ENCODE peak calls at places on chromosome 5, in seven cellular contexts. R, H, J, O, Z, F and I are unnamed samples. For H3K4me1, the result is how much of the 10 kb centered on the place peaks cover.

GRCh38 chr5:29197636-29198035 is 1995.8 kb upstream of the CDH6 start:
- DNase-seq in Z (no peak), R (no peak), F (no peak), O (no peak), J (no peak), H (no peak), I (no peak)

GRCh38 chr5:643351-643801 is 31.2 kb downstream of the CEP72 start:
- DNase-seq in O (no peak), R (no peak), H (peak), J (no peak), Z (no peak), F (no peak), I (no peak)

GRCh38 chr5:3417376-3417943 is 178.2 kb upstream of the IRX1 start:
- DNase-seq in Z (peak), F (no peak), H (no peak), O (no peak), J (no peak), R (peak), I (no peak)

GRCh38 chr5:178431777-178432155 is 158.4 kb downstream of the COL23A1 start:
- DNase-seq in Z (no peak), H (no peak), O (no peak), F (no peak), J (no peak), R (no peak), I (no peak)

GRCh38 chr5:57932761-57933160 is 450.1 kb upstream of the ACTBL2 start:
- DNase-seq in R (no peak), H (no peak), Z (no peak), O (no peak), J (no peak), F (no peak), I (no peak)

GRCh38 chr5:94613583-94613982 is 4.8 kb downstream of the KIAA0825 start:
- DNase-seq in Z (no peak), F (no peak), R (peak), H (no peak), J (peak), O (no peak), I (no peak)

GRCh38 chr5:60677831-60678664 is 21.9 kb downstream of the DEPDC1B start:
- DNase-seq in H (no peak), F (no peak), J (no peak), O (peak), R (peak), Z (no peak), I (no peak)

GRCh38 chr5:16673241-16673998 is 56.6 kb upstream of the RETREG1 start:
- DNase-seq in H (no peak), R (no peak), O (peak), F (peak), J (no peak), Z (no peak), I (no peak)

GRCh38 chr5:149063017-149063687 is at the start of gene SH3TC2:
- DNase-seq in J (peak), R (peak), Z (peak), H (peak), F (peak), O (peak), I (no peak)

GRCh38 chr5:144236479-144236878 is 65.8 kb downstream of the KCTD16 start:
- DNase-seq in H (no peak), F (no peak), R (no peak), Z (no peak), O (no peak), J (no peak), I (no peak)

GRCh38 chr5:148911386-148911785 is 85.0 kb downstream of the ADRB2 start:
- DNase-seq in Z (no peak), H (no peak), F (no peak), O (no peak), J (no peak), R (no peak), I (no peak)

GRCh38 chr5:103469288-103470065 is 93.1 kb downstream of the NUDT12 start:
- DNase-seq in R (no peak), H (no peak), F (no peak), O (peak), J (no peak), Z (no peak), I (no peak)

GRCh38 chr5:87081511-87082372 is 185.9 kb upstream of the RASA1 start:
- DNase-seq in O (peak), J (no peak), H (no peak), Z (no peak), R (no peak), F (no peak), I (no peak)

GRCh38 chr5:112848116-112848811 is 12.8 kb upstream of the SRP19 start:
- DNase-seq in F (no peak), Z (no peak), O (no peak), J (peak), R (peak), H (no peak), I (no peak)

GRCh38 chr5:115995351-115995750 is 33.1 kb downstream of the LVRN start:
- DNase-seq in F (no peak), O (no peak), Z (no peak), H (no peak), J (no peak), R (no peak), I (no peak)

GRCh38 chr5:51889703-51890102 is 506.5 kb downstream of the ISL1 start:
- DNase-seq in R (no peak), Z (no peak), O (no peak), H (no peak), J (no peak), F (no peak), I (no peak)

GRCh38 chr5:44454002-44454401 is 64.8 kb upstream of the FGF10 start:
- DNase-seq in R (peak), O (no peak), J (no peak), F (no peak), H (no peak), Z (no peak), I (no peak)

GRCh38 chr5:35470866-35471265 is 146.8 kb upstream of the SPEF2 start:
- DNase-seq in J (no peak), R (no peak), H (no peak), F (no peak), O (no peak), Z (no peak), I (no peak)

GRCh38 chr5:16160706-16161105 is 18.9 kb downstream of the MARCHF11 start:
- DNase-seq in Z (no peak), J (peak), O (no peak), R (peak), F (no peak), H (no peak), I (no peak)

GRCh38 chr5:52870448-52870847 is 82.7 kb downstream of the ITGA1 start:
- DNase-seq in R (no peak), O (no peak), Z (no peak), F (no peak), H (no peak), J (no peak), I (no peak)

GRCh38 chr5:145117285-145117684 is 717.9 kb downstream of the PRELID2 start:
- DNase-seq in F (no peak), H (no peak), Z (no peak), J (no peak), R (no peak), O (no peak), I (no peak)

GRCh38 chr5:163724305-163724704 is 218.9 kb downstream of the MAT2B start:
- DNase-seq in H (no peak), J (no peak), O (no peak), R (no peak), Z (no peak), F (no peak), I (no peak)

GRCh38 chr5:149623473-149623872 is 42.2 kb downstream of the ARHGEF37 start:
- DNase-seq in F (no peak), O (no peak), H (no peak), Z (no peak), R (no peak), J (no peak), I (no peak)

GRCh38 chr5:73155541-73156222 is 17.3 kb upstream of the TMEM174 start:
- DNase-seq in R (no peak), Z (no peak), J (no peak), F (no peak), O (no peak), H (no peak), I (no peak)

GRCh38 chr5:148897842-148898241 is 71.4 kb downstream of the ADRB2 start:
- DNase-seq in Z (no peak), J (no peak), O (peak), F (no peak), R (no peak), H (no peak), I (no peak)

GRCh38 chr5:6107675-6108539 is 270.4 kb downstream of the MED10 start:
- DNase-seq in R (no peak), F (no peak), Z (no peak), H (no peak), J (no peak), O (no peak), I (no peak)

GRCh38 chr5:14286007-14286406 is 142.9 kb downstream of the TRIO start:
- DNase-seq in R (no peak), F (no peak), H (no peak), J (no peak), Z (no peak), O (no peak), I (no peak)

GRCh38 chr5:112794410-112794809 is 56.7 kb downstream of the APC start:
- DNase-seq in H (no peak), O (no peak), R (no peak), F (no peak), Z (no peak), J (no peak), I (no peak)

GRCh38 chr5:96963267-96963666 is 27.4 kb downstream of the LNPEP start:
- DNase-seq in H (no peak), R (no peak), J (no peak), F (no peak), Z (no peak), O (peak), I (no peak)

GRCh38 chr5:121189569-121190305 is 661.9 kb upstream of the FTMT start:
- DNase-seq in J (no peak), Z (no peak), F (no peak), O (no peak), R (no peak), H (no peak), I (no peak)

GRCh38 chr5:112551437-112552018 is 132.5 kb upstream of the EPB41L4A start:
- DNase-seq in H (no peak), O (peak), R (peak), F (peak), Z (no peak), J (peak), I (no peak)

GRCh38 chr5:569358-569867 is 42.7 kb upstream of the CEP72 start:
- DNase-seq in F (no peak), Z (no peak), H (no peak), O (no peak), J (no peak), R (no peak), I (no peak)

DNA sequence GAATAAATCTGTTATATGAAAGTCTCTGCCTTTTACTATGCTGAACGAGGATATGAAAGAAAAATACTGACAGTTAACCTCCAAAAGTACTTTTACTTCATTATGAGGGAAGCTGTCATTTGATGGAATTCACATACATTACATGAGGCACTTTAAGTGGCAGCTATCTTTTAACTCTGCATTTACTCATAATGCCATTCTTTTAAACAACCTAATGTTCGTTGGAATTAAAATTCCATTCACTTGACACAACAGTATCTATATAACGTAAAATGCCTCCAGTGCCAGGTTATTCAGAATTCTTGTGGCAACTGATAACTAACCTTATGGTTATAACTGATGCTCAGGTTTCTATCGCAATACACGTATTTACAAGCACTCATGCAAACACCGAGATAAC is 376.9 kb upstream of the GRAMD2B start:
- DNase-seq in H (no peak), O (no peak), F (no peak), R (no peak), J (no peak), Z (no peak), I (no peak)
- H3K4me1 ChIP-seq in H (under half), O (under half), F (under half), R (under half), J (under half), Z (under half), I (under half)

GRCh38 chr5:159021360-159022177 is 78.1 kb downstream of the EBF1 start:
- DNase-seq in H (no peak), Z (no peak), O (no peak), F (no peak), R (no peak), J (no peak), I (no peak)
- TF ChIP-seq POLR2AphosphoS5 in H (no peak), Z (no peak), O (no peak), F (no peak), R (no peak), J (no peak), I (no peak)

GRCh38 chr5:147348046-147348445 is 113.2 kb downstream of the STK32A start:
- DNase-seq in Z (no peak), J (no peak), H (no peak), O (no peak), R (no peak), F (no peak), I (no peak)

GRCh38 chr5:147349241-147349640 is 114.4 kb downstream of the STK32A start:
- DNase-seq in Z (no peak), J (no peak), F (no peak), H (no peak), R (no peak), O (no peak), I (no peak)

GRCh38 chr5:147344861-147345260 is 110.0 kb downstream of the STK32A start:
- DNase-seq in F (no peak), J (no peak), Z (no peak), R (no peak), H (no peak), O (no peak), I (no peak)

GRCh38 chr5:147341382-147341781 is 106.6 kb downstream of the STK32A start:
- DNase-seq in O (no peak), H (no peak), F (no peak), Z (no peak), J (no peak), R (no peak), I (no peak)

DNA sequence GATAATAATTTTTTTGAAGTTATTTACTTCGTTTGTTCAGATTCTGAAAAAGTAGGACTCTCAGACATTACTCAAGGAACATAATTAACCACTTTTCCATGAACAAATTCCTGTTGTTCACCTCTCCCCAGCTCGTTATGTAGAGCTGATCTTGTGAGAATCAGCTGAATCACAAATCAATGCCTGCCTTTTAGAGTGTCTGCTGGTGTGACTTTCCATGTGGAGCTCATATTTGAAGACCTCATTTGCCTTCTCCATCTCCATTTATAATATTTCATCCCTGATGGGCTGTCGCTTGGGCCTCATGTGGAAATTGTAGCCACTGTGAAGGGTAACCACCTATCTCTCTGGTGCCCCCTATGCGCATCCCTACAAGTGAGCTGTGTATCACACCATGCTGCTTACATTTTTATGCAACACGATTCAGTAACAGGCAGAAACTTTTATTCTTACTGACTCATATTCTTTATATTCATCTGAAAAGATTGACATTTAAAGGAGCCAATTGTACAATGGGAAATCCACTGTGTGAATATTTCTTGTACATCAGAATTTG is 111.3 kb downstream of the STK32A start:
- DNase-seq in H (no peak), O (no peak), R (peak), Z (no peak), F (no peak), J (no peak), I (no peak)
- H3K4me1 ChIP-seq in H (under half), O (under half), R (under half), Z (under half), F (under half), J (under half), I (under half)

DNA sequence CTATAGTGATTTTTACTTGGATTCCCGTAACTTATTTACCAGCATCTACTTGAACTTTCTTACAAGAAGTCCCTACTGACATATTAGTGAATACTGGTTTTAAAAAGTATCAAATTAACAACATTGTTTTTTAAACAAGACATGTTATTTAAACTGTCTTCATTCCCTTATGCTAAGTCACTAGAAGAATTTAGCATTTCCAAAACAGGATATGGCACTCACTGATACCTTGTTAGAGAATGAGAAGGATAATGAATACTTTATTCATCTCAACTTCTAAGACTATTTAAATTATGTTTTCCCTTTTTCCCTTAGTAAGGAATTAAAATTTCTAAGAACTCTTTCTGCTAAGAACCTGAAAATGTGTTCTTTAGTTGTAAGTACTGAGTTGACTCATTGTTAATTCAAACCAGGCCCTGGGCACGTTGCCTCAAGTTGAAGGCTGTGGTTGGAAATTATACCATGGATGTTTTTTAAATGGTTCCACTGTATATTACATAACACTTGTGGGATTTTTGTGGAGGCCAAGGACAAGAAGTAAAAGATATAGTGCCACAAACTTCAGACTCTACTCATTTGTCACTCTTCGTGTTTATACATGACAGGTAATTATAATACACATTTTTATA is 219.0 kb upstream of the EDIL3 start:
- DNase-seq in Z (no peak), R (no peak), J (no peak), F (no peak), H (no peak), O (no peak), I (no peak)
- TF ChIP-seq POLR2AphosphoS5 in Z (no peak), R (no peak), J (no peak), F (no peak), H (no peak), O (no peak), I (no peak)

GRCh38 chr5:93572773-93573626 is 8.0 kb downstream of the NR2F1-AS1 start:
- DNase-seq in F (no peak), J (no peak), R (peak), Z (peak), H (no peak), O (no peak), I (no peak)

GRCh38 chr5:93570294-93571110 is 10.5 kb downstream of the NR2F1-AS1 start:
- DNase-seq in Z (peak), H (peak), J (no peak), O (no peak), R (peak), F (no peak), I (no peak)

GRCh38 chr5:93572101-93572772 is 8.8 kb downstream of the NR2F1-AS1 start:
- DNase-seq in F (no peak), H (no peak), O (no peak), R (peak), Z (peak), J (no peak), I (no peak)

GRCh38 chr5:93569295-93570164 is 11.5 kb downstream of the NR2F1-AS1 start:
- DNase-seq in F (no peak), Z (no peak), R (peak), J (no peak), O (no peak), H (no peak), I (no peak)

DNA sequence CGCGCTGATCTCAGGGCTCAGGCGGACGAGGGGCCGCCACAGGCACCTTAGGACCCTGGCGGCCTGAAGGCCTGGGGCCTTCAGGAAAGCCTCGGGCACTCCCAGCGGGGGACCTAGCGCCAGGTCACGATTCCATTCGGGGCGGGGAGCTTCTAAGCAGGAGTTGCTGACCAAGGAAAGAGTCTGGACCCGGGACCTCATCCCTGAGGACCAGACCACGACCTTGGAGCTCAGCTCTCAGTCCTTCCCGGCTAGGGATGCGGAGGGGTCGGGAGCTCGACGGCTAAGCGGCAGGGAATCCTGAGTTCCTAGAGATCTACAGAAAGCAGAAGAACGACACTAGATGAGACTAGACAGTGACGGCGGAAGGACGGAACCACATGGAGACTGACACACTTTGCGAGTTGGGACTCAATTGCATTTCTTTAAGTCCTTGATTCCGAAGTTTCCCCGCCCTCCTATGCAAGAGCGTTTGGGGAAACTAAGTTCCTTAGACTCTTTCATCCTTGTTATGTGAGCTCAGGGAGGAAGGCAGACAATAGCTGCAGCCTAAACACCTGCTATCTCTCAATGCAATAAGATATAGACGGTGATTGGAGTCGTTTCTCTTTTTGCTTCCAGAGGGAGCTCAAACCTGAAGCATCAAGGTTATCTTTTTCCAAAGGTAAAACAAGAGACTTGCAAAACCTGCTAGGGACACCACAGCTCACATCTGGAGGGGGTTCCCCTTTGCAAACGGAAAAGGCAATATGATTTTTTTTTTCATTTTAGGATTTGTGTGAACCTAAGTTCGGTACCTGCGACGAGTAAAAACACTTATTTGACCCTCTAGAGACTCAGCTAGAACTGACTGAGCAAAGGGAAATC is 9.7 kb downstream of the NR2F1-AS1 start:
- DNase-seq in F (no peak), Z (peak), J (no peak), H (no peak), R (peak), O (no peak), I (no peak)
- H3K4me1 ChIP-seq in F (under half), Z (under half), J (under half), H (under half), R (half or more), O (under half), I (under half)

GRCh38 chr5:173423452-173424117 is 95.4 kb upstream of the STC2 start:
- DNase-seq in Z (no peak), J (no peak), R (no peak), H (no peak), O (no peak), F (no peak), I (no peak)

GRCh38 chr5:173420108-173420507 is 91.9 kb upstream of the STC2 start:
- DNase-seq in J (no peak), R (no peak), H (no peak), F (peak), O (no peak), Z (no peak), I (no peak)
- TF ChIP-seq POLR2AphosphoS5 in J (no peak), R (no peak), H (no peak), F (peak), O (no peak), Z (no peak), I (no peak)

DNA sequence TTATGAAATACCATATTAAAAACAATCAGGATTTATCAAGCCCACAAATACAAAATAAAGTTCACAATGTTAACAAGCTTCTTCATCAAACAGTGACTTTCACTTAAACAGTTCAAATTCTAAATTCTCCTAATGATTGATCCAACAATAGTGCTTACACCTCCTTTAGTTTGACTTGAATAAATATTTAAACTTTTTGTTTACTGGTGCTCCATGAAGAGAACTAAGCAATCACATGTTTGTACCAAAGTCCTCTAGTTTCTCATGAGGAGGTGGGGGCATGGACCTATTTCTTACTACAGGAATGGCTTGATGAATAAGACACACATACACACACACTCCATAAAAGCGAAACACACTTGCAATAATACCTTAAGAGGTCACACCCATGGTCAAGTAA is 95.8 kb downstream of the RAPGEF6 start:
- DNase-seq in R (no peak), Z (no peak), O (no peak), J (no peak), H (no peak), F (no peak), I (no peak)
- H3K4me1 ChIP-seq in R (under half), Z (under half), O (under half), J (under half), H (under half), F (under half), I (under half)